ENCODE peak calls at places on chromosomes 1 and 21, in nine cellular contexts. J is neuronal stem cell, O is astrocyte of the spinal cord, R is pancreas, G is foreskin fibroblast, M is thoracic aorta, D is GM12864, E is upper lobe of right lung, C is left ventricle myocardium inferior. N is an unnamed sample.

GRCh38 chr21:44324854-44325107 is 14.4 kb downstream of the CFAP410 start:
- DNase-seq in J (no peak), E (no peak), R (no peak), M (no peak), C (no peak), G (no peak), O (no peak), D (no peak), N (no peak)

GRCh38 chr1:61433646-61434045 is 291.3 kb downstream of the TM2D1 start:
- DNase-seq in J (no peak), D (no peak), C (no peak), R (no peak), O (no peak), M (no peak), E (no peak), G (no peak), N (no peak)

GRCh38 chr1:104358621-104359020 is 608.9 kb downstream of the AMY1C start:
- DNase-seq in R (no peak), O (no peak), M (no peak), E (no peak), D (no peak), C (no peak), J (no peak), G (no peak), N (no peak)

GRCh38 chr1:227885648-227886502 is 61.9 kb downstream of the WNT9A start:
- DNase-seq in C (peak; percentile 79), E (peak; percentile 70), D (no peak), R (peak; percentile 53), O (peak; percentile 40), G (peak; percentile 19), M (no peak), J (no peak), N (peak; percentile 31)

GRCh38 chr1:185317886-185318310 is 855 bp upstream of the IVNS1ABP start:
- DNase-seq in M (no peak), D (peak; percentile 78), J (no peak), E (no peak), C (no peak), G (no peak), R (peak; percentile 34), O (no peak), N (no peak)

GRCh38 chr21:36120304-36120902 is 14.5 kb upstream of the CBR3 start:
- DNase-seq in R (no peak), D (no peak), E (peak; percentile 65), J (no peak), G (no peak), O (no peak), C (peak; percentile 32), M (no peak), N (no peak)

GRCh38 chr21:42575111-42575510 is 61.5 kb downstream of the SLC37A1 start:
- DNase-seq in E (peak; percentile 44), G (no peak), O (no peak), C (no peak), R (no peak), J (no peak), M (no peak), D (no peak), N (no peak)

GRCh38 chr1:110338200-110339039 is 757 bp upstream of the RBM15 start:
- DNase-seq in M (peak; percentile 90), G (peak; percentile 100), J (peak; percentile 100), C (peak; percentile 95), O (no peak), E (peak; percentile 97), R (peak; percentile 96), D (peak; percentile 100), N (no peak)

GRCh38 chr1:4700801-4701200 is 46.4 kb downstream of the AJAP1 start:
- DNase-seq in C (no peak), M (no peak), E (no peak), D (no peak), R (no peak), O (no peak), G (no peak), J (no peak), N (no peak)

GRCh38 chr1:202207292-202207691 is 13.7 kb downstream of the LGR6 start:
- DNase-seq in M (no peak), O (peak; percentile 84), C (no peak), D (no peak), R (no peak), E (no peak), G (peak; percentile 60), J (no peak), N (peak; percentile 79)

GRCh38 chr21:35942211-35943144 is 117.8 kb downstream of the SETD4 start:
- DNase-seq in R (no peak), M (no peak), C (no peak), O (no peak), D (no peak), J (no peak), E (no peak), G (no peak), N (no peak)

GRCh38 chr1:63101336-63101735 is 221.0 kb upstream of the FOXD3 start:
- DNase-seq in E (no peak), M (no peak), G (no peak), C (no peak), J (no peak), R (no peak), O (no peak), D (no peak), N (no peak)

GRCh38 chr1:72075411-72075810 is 206.9 kb downstream of the NEGR1 start:
- DNase-seq in C (no peak), M (no peak), E (no peak), G (no peak), R (no peak), J (no peak), O (no peak), D (no peak), N (no peak)

GRCh38 chr1:30322859-30323257 is 400.5 kb downstream of the MATN1 start:
- DNase-seq in D (no peak), E (no peak), O (no peak), J (no peak), C (no peak), G (no peak), R (no peak), M (no peak), N (no peak)

GRCh38 chr1:82001345-82001744 is 200.6 kb downstream of the ADGRL2 start:
- DNase-seq in O (no peak), E (no peak), D (no peak), M (no peak), C (no peak), R (no peak), G (no peak), J (no peak), N (no peak)

GRCh38 chr1:160656737-160657476 is 10.1 kb upstream of the SLAMF1 start:
- DNase-seq in R (no peak), G (no peak), C (no peak), O (no peak), J (no peak), M (no peak), E (no peak), D (no peak), N (no peak)

GRCh38 chr1:154478639-154479038 is 23.4 kb upstream of the TDRD10 start:
- DNase-seq in J (no peak), G (no peak), E (no peak), D (no peak), C (no peak), O (peak; percentile 30), R (no peak), M (no peak), N (no peak)

GRCh38 chr1:105427543-105427942 is 1628.9 kb upstream of the PRMT6 start:
- DNase-seq in M (no peak), C (no peak), E (no peak), O (peak; percentile 2), R (no peak), J (no peak), D (no peak), G (peak; percentile 20), N (no peak)

GRCh38 chr1:150563340-150564038 is 14.3 kb downstream of the ADAMTSL4 start:
- DNase-seq in O (peak; percentile 41), E (peak; percentile 88), C (peak; percentile 75), D (peak; percentile 70), G (no peak), M (no peak), R (peak; percentile 74), J (no peak), N (no peak)

DNA sequence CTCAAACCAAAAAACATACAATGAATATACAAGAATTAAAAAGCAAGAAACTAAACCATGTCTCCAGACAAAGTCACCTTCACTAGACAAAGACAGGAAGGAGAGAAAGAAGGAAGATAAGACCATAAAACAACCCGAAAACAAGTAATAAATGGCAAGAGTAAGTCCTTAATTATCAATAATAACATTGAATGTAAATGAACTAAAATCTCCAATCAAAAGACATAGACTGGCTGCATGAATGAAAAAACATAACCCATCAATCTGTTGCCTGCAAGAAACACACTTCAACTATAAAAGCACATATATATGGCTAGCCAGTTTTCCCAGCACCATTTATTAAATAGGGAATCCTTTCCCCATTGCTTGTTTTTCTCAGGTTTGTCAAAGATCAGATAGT is 100.8 kb upstream of the SAMSN1 start:
- DNase-seq in E (no peak), G (no peak), M (no peak), D (no peak), J (no peak), O (no peak), C (no peak), R (no peak), N (no peak)
- H3K4me3 ChIP-seq in E (no peak overlapping the region), G (no peak overlapping the region), M (no peak overlapping the region), D (no peak overlapping the region), J (no peak overlapping the region), O (no peak overlapping the region), C (no peak overlapping the region), R (no peak overlapping the region), N (no peak overlapping the region)

GRCh38 chr1:156660752-156661112 is 16.5 kb downstream of the NES start:
- DNase-seq in C (no peak), M (no peak), D (no peak), G (no peak), E (no peak), R (no peak), J (no peak), O (no peak), N (no peak)
- H3K4me3 ChIP-seq in C (peak overlapping the region; percentile 54), M (peak overlapping the region; percentile 56), D (peak overlapping the region; percentile 71), G (no peak overlapping the region), E (peak overlapping the region; percentile 21), R (peak overlapping the region; percentile 18), J (peak overlapping the region; percentile 50), O (peak overlapping the region; percentile 7), N (no peak overlapping the region)

DNA sequence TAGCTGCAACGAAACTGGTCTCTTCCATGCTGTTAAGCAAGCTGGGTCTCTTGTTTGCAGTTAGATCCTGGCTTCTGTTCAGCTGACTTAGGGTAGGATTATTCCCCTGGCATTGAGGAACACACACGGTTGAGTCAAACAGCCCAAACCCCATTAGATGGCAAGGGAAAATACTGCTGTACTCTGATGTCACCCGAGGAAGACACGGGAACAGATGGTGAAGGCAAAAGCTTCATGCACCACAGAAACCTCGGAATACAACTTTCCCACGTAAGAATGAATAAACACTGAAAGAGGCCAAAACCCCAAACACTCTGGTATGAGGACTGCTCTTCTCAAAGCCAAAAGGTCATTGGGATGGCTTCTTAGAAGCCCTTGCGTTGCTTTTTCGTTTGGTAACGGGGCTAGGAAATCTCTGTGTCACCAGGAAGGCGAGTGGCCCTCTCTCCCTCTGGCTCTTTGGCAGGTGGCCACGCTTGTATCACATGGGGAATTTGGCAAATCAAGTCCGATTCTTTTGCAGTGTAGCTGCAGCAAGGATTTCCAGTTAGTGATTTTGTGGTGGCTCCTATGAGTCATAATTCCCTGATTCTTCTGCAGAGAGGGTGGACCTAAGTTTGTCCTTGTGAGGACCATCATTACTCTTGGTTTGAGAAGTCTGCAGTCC is 16.7 kb upstream of the LYST start:
- DNase-seq in C (peak; percentile 83), M (peak; percentile 85), D (no peak), R (peak; percentile 81), O (peak; percentile 95), J (no peak), G (peak; percentile 98), E (peak; percentile 89), N (peak; percentile 93)
- H3K4me3 ChIP-seq in C (peak overlapping the region; percentile 34), M (peak overlapping the region; percentile 66), D (peak overlapping the region; percentile 4), R (peak overlapping the region; percentile 28), O (no peak overlapping the region), J (no peak overlapping the region), G (peak overlapping the region; percentile 27), E (peak overlapping the region; percentile 34), N (peak overlapping the region; percentile 4)

GRCh38 chr1:2444138-2444591 is 31.8 kb upstream of the PEX10 start:
- DNase-seq in C (no peak), E (no peak), O (no peak), G (no peak), J (no peak), R (no peak), M (no peak), D (no peak), N (no peak)
- H3K4me3 ChIP-seq in C (no peak overlapping the region), E (no peak overlapping the region), O (no peak overlapping the region), G (no peak overlapping the region), J (no peak overlapping the region), R (no peak overlapping the region), M (no peak overlapping the region), D (no peak overlapping the region), N (no peak overlapping the region)

N was measured in astrocyte of the cerebellum.